ENCODE peak calls at places on chromosomes 11 and 22, in five cellular contexts. U is activated T-helper 1 cell treated with anti-CD3 and anti-CD28 coated beads, Interleukin-12 subunit alpha, Interleukin-12 subunit beta, Interleukin-2, Interleukin-4 antibody, amounts not matched to agents 30 ng/mL and 10 ng/mL and 1 ng/mL, durations not matched to agents 14 hours and 24 hours and 36 hours; G is fibroblast of pulmonary artery; N is ureter; Y is KBM-7. W is an unnamed sample.

GRCh38 chr11:122487669-122488068 is 167.9 kb upstream of the UBASH3B start:
- DNase-seq in Y (no peak), U (no peak), N (no peak), G (no peak), W (no peak)

GRCh38 chr22:19527321-19527721 is 3.1 kb upstream of the CLDN5 start:
- DNase-seq in Y (no peak), N (no peak), G (no peak), U (no peak), W (no peak)

GRCh38 chr11:117265745-117266144 is 25.4 kb upstream of the BACE1-AS start:
- DNase-seq in Y (no peak), G (no peak), N (no peak), U (no peak), W (no peak)

GRCh38 chr11:6927030-6927617 is 898 bp downstream of the ZNF215 start:
- DNase-seq in U (no peak), G (no peak), Y (peak), N (no peak), W (peak)

GRCh38 chr11:8863838-8864237 is 47.2 kb upstream of the AKIP1 start:
- DNase-seq in U (no peak), G (peak), Y (no peak), N (no peak), W (peak)

GRCh38 chr11:118621071-118621815 is 13.8 kb downstream of the PHLDB1 start:
- DNase-seq in U (no peak), Y (peak), N (peak), G (peak), W (peak)

GRCh38 chr22:31733580-31734079 is 16.3 kb downstream of the PRR14L start:
- DNase-seq in G (no peak), N (no peak), Y (no peak), U (no peak), W (no peak)

GRCh38 chr11:96130061-96130460 is 206.2 kb upstream of the MTMR2 start:
- DNase-seq in U (no peak), N (no peak), Y (no peak), G (no peak), W (no peak)

GRCh38 chr11:115398333-115398732 is 105.9 kb downstream of the CADM1 start:
- DNase-seq in Y (no peak), G (no peak), U (no peak), N (no peak), W (no peak)

GRCh38 chr22:48690583-48691317 is 1136.9 kb downstream of the BRD1 start:
- DNase-seq in Y (no peak), U (no peak), N (no peak), G (no peak), W (no peak)

GRCh38 chr11:1484716-1485503 is 1.7 kb downstream of the MOB2 start:
- DNase-seq in U (no peak), G (no peak), Y (no peak), N (no peak), W (no peak)

GRCh38 chr11:64457416-64458010 is 98.6 kb downstream of the RPS6KA4 start:
- DNase-seq in Y (no peak), G (no peak), U (no peak), N (no peak), W (no peak)

GRCh38 chr11:93519179-93519578 is 24.0 kb downstream of the SMCO4 start:
- DNase-seq in G (no peak), U (no peak), Y (no peak), N (no peak), W (no peak)

GRCh38 chr22:46027219-46028068 is 50.5 kb upstream of the WNT7B start:
- DNase-seq in G (no peak), Y (no peak), N (no peak), U (no peak), W (no peak)

GRCh38 chr11:76275446-76275845 is 69.1 kb upstream of the WNT11 start:
- DNase-seq in N (no peak), U (no peak), Y (no peak), G (no peak), W (no peak)

GRCh38 chr11:45774786-45775185 is 30.2 kb upstream of the SLC35C1 start:
- DNase-seq in U (no peak), G (no peak), Y (no peak), N (no peak), W (no peak)

GRCh38 chr11:12508151-12508740 is 130.9 kb downstream of the PARVA start:
- DNase-seq in Y (no peak), N (no peak), U (no peak), G (peak), W (peak)

GRCh38 chr11:116901211-116901610 is 63.8 kb upstream of the APOA1 start:
- DNase-seq in U (no peak), N (no peak), G (no peak), Y (no peak), W (no peak)

GRCh38 chr11:79488286-79488685 is 47.5 kb upstream of the TENM4 start:
- DNase-seq in G (peak), Y (no peak), U (no peak), N (no peak), W (peak)

GRCh38 chr11:19988598-19988997 is 171.7 kb downstream of the DBX1 start:
- DNase-seq in U (no peak), N (peak), Y (no peak), G (peak), W (peak)

GRCh38 chr11:44621140-44621681 is 55.7 kb downstream of the CD82 start:
- DNase-seq in U (peak), G (peak), N (peak), Y (peak), W (peak)

GRCh38 chr11:111674941-111675340 is 72.7 kb downstream of the SIK2 start:
- DNase-seq in G (no peak), Y (no peak), U (no peak), N (no peak), W (no peak)

GRCh38 chr11:18392434-18393321 is 1.7 kb upstream of the LDHA start:
- DNase-seq in G (no peak), U (no peak), Y (no peak), N (no peak), W (peak)

GRCh38 chr22:29615705-29616104 is 12.3 kb downstream of the NF2 start:
- DNase-seq in U (no peak), Y (no peak), G (no peak), N (no peak), W (no peak)

GRCh38 chr11:73386568-73386967 is 10.4 kb downstream of the RELT start:
- DNase-seq in G (no peak), Y (no peak), N (no peak), U (no peak), W (no peak)

GRCh38 chr22:19130959-19131684 is at the start of gene TSSK2:
- DNase-seq in U (no peak), N (no peak), Y (no peak), G (no peak), W (no peak)

GRCh38 chr11:114501901-114502300 is 57.8 kb downstream of the NXPE1 start:
- DNase-seq in N (no peak), U (no peak), Y (no peak), G (no peak), W (no peak)

GRCh38 chr11:131592734-131593133 is 222.3 kb downstream of the NTM start:
- DNase-seq in G (no peak), Y (no peak), N (no peak), U (no peak), W (no peak)

GRCh38 chr11:62889484-62890437 is 9.1 kb downstream of the SLC3A2 start:
- DNase-seq in N (no peak), G (peak), U (no peak), Y (peak), W (peak)